ENCODE peak calls at places on chromosomes 1 and 21, in five cellular contexts. One of them, this sample, is unnamed.

GRCh38 chr1:51642739-51643142 is 25.8 kb downstream of the OSBPL9 start:
- DNase-seq in thoracic aorta: no peak
- DNase-seq in T47D: no peak
- DNase-seq in stimulated activated CD8-positive, alpha-beta memory T cell treated with anti-CD3 and anti-CD28 coated beads, Interleukin-2, amount 100 ng/mL, for 1 hour: no peak
- DNase-seq in stimulated activated CD4-positive, alpha-beta T cell treated with anti-CD3 and anti-CD28 coated beads, Interleukin-12 subunit alpha, Interleukin-12 subunit beta, amount 100 ng/mL, for 48 hours: no peak
- DNase-seq in this sample: no peak

GRCh38 chr1:7539772-7540175 is 231.3 kb upstream of the VAMP3 start:
- DNase-seq in stimulated activated CD8-positive, alpha-beta memory T cell treated with anti-CD3 and anti-CD28 coated beads, Interleukin-2, amount 100 ng/mL, for 1 hour: no peak
- DNase-seq in T47D: peak
- DNase-seq in thoracic aorta: no peak
- DNase-seq in stimulated activated CD4-positive, alpha-beta T cell treated with anti-CD3 and anti-CD28 coated beads, Interleukin-12 subunit alpha, Interleukin-12 subunit beta, amount 100 ng/mL, for 48 hours: peak
- DNase-seq in this sample: no peak

GRCh38 chr21:46667191-46667734 is 31.8 kb downstream of the PRMT2 start:
- DNase-seq in stimulated activated CD8-positive, alpha-beta memory T cell treated with anti-CD3 and anti-CD28 coated beads, Interleukin-2, amount 100 ng/mL, for 1 hour: no peak
- DNase-seq in thoracic aorta: no peak
- DNase-seq in T47D: peak
- DNase-seq in stimulated activated CD4-positive, alpha-beta T cell treated with anti-CD3 and anti-CD28 coated beads, Interleukin-12 subunit alpha, Interleukin-12 subunit beta, amount 100 ng/mL, for 48 hours: peak
- DNase-seq in this sample: peak

GRCh38 chr21:35083246-35083645 is 34.1 kb upstream of the RUNX1 start:
- DNase-seq in T47D: no peak
- DNase-seq in stimulated activated CD8-positive, alpha-beta memory T cell treated with anti-CD3 and anti-CD28 coated beads, Interleukin-2, amount 100 ng/mL, for 1 hour: no peak
- DNase-seq in stimulated activated CD4-positive, alpha-beta T cell treated with anti-CD3 and anti-CD28 coated beads, Interleukin-12 subunit alpha, Interleukin-12 subunit beta, amount 100 ng/mL, for 48 hours: no peak
- DNase-seq in thoracic aorta: no peak
- DNase-seq in this sample: no peak

GRCh38 chr1:246820666-246821065 is 96.5 kb downstream of the SCCPDH start:
- DNase-seq in T47D: no peak
- DNase-seq in thoracic aorta: no peak
- DNase-seq in stimulated activated CD4-positive, alpha-beta T cell treated with anti-CD3 and anti-CD28 coated beads, Interleukin-12 subunit alpha, Interleukin-12 subunit beta, amount 100 ng/mL, for 48 hours: no peak
- DNase-seq in stimulated activated CD8-positive, alpha-beta memory T cell treated with anti-CD3 and anti-CD28 coated beads, Interleukin-2, amount 100 ng/mL, for 1 hour: no peak
- DNase-seq in this sample: no peak

GRCh38 chr1:163361123-163361934 is 39.6 kb downstream of the NUF2 start:
- DNase-seq in stimulated activated CD4-positive, alpha-beta T cell treated with anti-CD3 and anti-CD28 coated beads, Interleukin-12 subunit alpha, Interleukin-12 subunit beta, amount 100 ng/mL, for 48 hours: no peak
- DNase-seq in T47D: peak
- DNase-seq in stimulated activated CD8-positive, alpha-beta memory T cell treated with anti-CD3 and anti-CD28 coated beads, Interleukin-2, amount 100 ng/mL, for 1 hour: no peak
- DNase-seq in thoracic aorta: no peak
- DNase-seq in this sample: no peak

GRCh38 chr1:114011796-114012195 is 32.5 kb downstream of the OLFML3 start:
- DNase-seq in T47D: no peak
- DNase-seq in stimulated activated CD4-positive, alpha-beta T cell treated with anti-CD3 and anti-CD28 coated beads, Interleukin-12 subunit alpha, Interleukin-12 subunit beta, amount 100 ng/mL, for 48 hours: no peak
- DNase-seq in stimulated activated CD8-positive, alpha-beta memory T cell treated with anti-CD3 and anti-CD28 coated beads, Interleukin-2, amount 100 ng/mL, for 1 hour: no peak
- DNase-seq in thoracic aorta: no peak
- DNase-seq in this sample: no peak

GRCh38 chr21:36126621-36127110 is 8.2 kb upstream of the CBR3 start:
- DNase-seq in thoracic aorta: no peak
- DNase-seq in T47D: no peak
- DNase-seq in stimulated activated CD4-positive, alpha-beta T cell treated with anti-CD3 and anti-CD28 coated beads, Interleukin-12 subunit alpha, Interleukin-12 subunit beta, amount 100 ng/mL, for 48 hours: no peak
- DNase-seq in stimulated activated CD8-positive, alpha-beta memory T cell treated with anti-CD3 and anti-CD28 coated beads, Interleukin-2, amount 100 ng/mL, for 1 hour: no peak
- DNase-seq in this sample: no peak

GRCh38 chr1:180358649-180359048 is 128.6 kb downstream of the LHX4 start:
- DNase-seq in thoracic aorta: no peak
- DNase-seq in stimulated activated CD4-positive, alpha-beta T cell treated with anti-CD3 and anti-CD28 coated beads, Interleukin-12 subunit alpha, Interleukin-12 subunit beta, amount 100 ng/mL, for 48 hours: no peak
- DNase-seq in stimulated activated CD8-positive, alpha-beta memory T cell treated with anti-CD3 and anti-CD28 coated beads, Interleukin-2, amount 100 ng/mL, for 1 hour: no peak
- DNase-seq in T47D: no peak
- DNase-seq in this sample: no peak

GRCh38 chr1:235557495-235557894 is 53.2 kb upstream of the B3GALNT2 start:
- DNase-seq in stimulated activated CD4-positive, alpha-beta T cell treated with anti-CD3 and anti-CD28 coated beads, Interleukin-12 subunit alpha, Interleukin-12 subunit beta, amount 100 ng/mL, for 48 hours: peak
- DNase-seq in T47D: peak
- DNase-seq in thoracic aorta: no peak
- DNase-seq in stimulated activated CD8-positive, alpha-beta memory T cell treated with anti-CD3 and anti-CD28 coated beads, Interleukin-2, amount 100 ng/mL, for 1 hour: no peak
- DNase-seq in this sample: no peak

GRCh38 chr1:33099290-33100118 is 18.6 kb downstream of the AZIN2 start:
- DNase-seq in thoracic aorta: no peak
- DNase-seq in stimulated activated CD8-positive, alpha-beta memory T cell treated with anti-CD3 and anti-CD28 coated beads, Interleukin-2, amount 100 ng/mL, for 1 hour: peak
- DNase-seq in stimulated activated CD4-positive, alpha-beta T cell treated with anti-CD3 and anti-CD28 coated beads, Interleukin-12 subunit alpha, Interleukin-12 subunit beta, amount 100 ng/mL, for 48 hours: peak
- DNase-seq in T47D: peak
- DNase-seq in this sample: peak

GRCh38 chr1:44407430-44408180 is 2.5 kb downstream of the RNF220 start:
- DNase-seq in stimulated activated CD4-positive, alpha-beta T cell treated with anti-CD3 and anti-CD28 coated beads, Interleukin-12 subunit alpha, Interleukin-12 subunit beta, amount 100 ng/mL, for 48 hours: no peak
- DNase-seq in stimulated activated CD8-positive, alpha-beta memory T cell treated with anti-CD3 and anti-CD28 coated beads, Interleukin-2, amount 100 ng/mL, for 1 hour: no peak
- DNase-seq in T47D: no peak
- DNase-seq in thoracic aorta: no peak
- DNase-seq in this sample: no peak

GRCh38 chr21:32520885-32521735 is 64.2 kb downstream of the TCP10L start:
- DNase-seq in T47D: peak
- DNase-seq in thoracic aorta: peak
- DNase-seq in stimulated activated CD8-positive, alpha-beta memory T cell treated with anti-CD3 and anti-CD28 coated beads, Interleukin-2, amount 100 ng/mL, for 1 hour: no peak
- DNase-seq in stimulated activated CD4-positive, alpha-beta T cell treated with anti-CD3 and anti-CD28 coated beads, Interleukin-12 subunit alpha, Interleukin-12 subunit beta, amount 100 ng/mL, for 48 hours: no peak
- DNase-seq in this sample: no peak

GRCh38 chr1:64867266-64867665 is 99.1 kb downstream of the JAK1 start:
- DNase-seq in thoracic aorta: no peak
- DNase-seq in stimulated activated CD4-positive, alpha-beta T cell treated with anti-CD3 and anti-CD28 coated beads, Interleukin-12 subunit alpha, Interleukin-12 subunit beta, amount 100 ng/mL, for 48 hours: no peak
- DNase-seq in stimulated activated CD8-positive, alpha-beta memory T cell treated with anti-CD3 and anti-CD28 coated beads, Interleukin-2, amount 100 ng/mL, for 1 hour: no peak
- DNase-seq in T47D: no peak
- DNase-seq in this sample: no peak

GRCh38 chr1:245383396-245384330 is 228.9 kb downstream of the KIF26B start:
- DNase-seq in stimulated activated CD4-positive, alpha-beta T cell treated with anti-CD3 and anti-CD28 coated beads, Interleukin-12 subunit alpha, Interleukin-12 subunit beta, amount 100 ng/mL, for 48 hours: no peak
- DNase-seq in thoracic aorta: no peak
- DNase-seq in stimulated activated CD8-positive, alpha-beta memory T cell treated with anti-CD3 and anti-CD28 coated beads, Interleukin-2, amount 100 ng/mL, for 1 hour: no peak
- DNase-seq in T47D: no peak
- DNase-seq in this sample: no peak

GRCh38 chr1:116412480-116412798 is 39.4 kb downstream of the ATP1A1 start:
- DNase-seq in thoracic aorta: no peak
- DNase-seq in T47D: no peak
- DNase-seq in stimulated activated CD4-positive, alpha-beta T cell treated with anti-CD3 and anti-CD28 coated beads, Interleukin-12 subunit alpha, Interleukin-12 subunit beta, amount 100 ng/mL, for 48 hours: no peak
- DNase-seq in stimulated activated CD8-positive, alpha-beta memory T cell treated with anti-CD3 and anti-CD28 coated beads, Interleukin-2, amount 100 ng/mL, for 1 hour: no peak
- DNase-seq in this sample: no peak

GRCh38 chr1:73097917-73098316 is 815.6 kb upstream of the NEGR1 start:
- DNase-seq in thoracic aorta: no peak
- DNase-seq in T47D: no peak
- DNase-seq in stimulated activated CD4-positive, alpha-beta T cell treated with anti-CD3 and anti-CD28 coated beads, Interleukin-12 subunit alpha, Interleukin-12 subunit beta, amount 100 ng/mL, for 48 hours: no peak
- DNase-seq in stimulated activated CD8-positive, alpha-beta memory T cell treated with anti-CD3 and anti-CD28 coated beads, Interleukin-2, amount 100 ng/mL, for 1 hour: no peak
- DNase-seq in this sample: no peak

GRCh38 chr1:200021537-200022238 is 5.8 kb upstream of the NR5A2 start:
- DNase-seq in stimulated activated CD4-positive, alpha-beta T cell treated with anti-CD3 and anti-CD28 coated beads, Interleukin-12 subunit alpha, Interleukin-12 subunit beta, amount 100 ng/mL, for 48 hours: no peak
- DNase-seq in thoracic aorta: no peak
- DNase-seq in stimulated activated CD8-positive, alpha-beta memory T cell treated with anti-CD3 and anti-CD28 coated beads, Interleukin-2, amount 100 ng/mL, for 1 hour: no peak
- DNase-seq in T47D: no peak
- DNase-seq in this sample: no peak

GRCh38 chr1:65146908-65147423 is 1.0 kb upstream of the AK4 start:
- DNase-seq in stimulated activated CD8-positive, alpha-beta memory T cell treated with anti-CD3 and anti-CD28 coated beads, Interleukin-2, amount 100 ng/mL, for 1 hour: no peak
- DNase-seq in T47D: peak
- DNase-seq in stimulated activated CD4-positive, alpha-beta T cell treated with anti-CD3 and anti-CD28 coated beads, Interleukin-12 subunit alpha, Interleukin-12 subunit beta, amount 100 ng/mL, for 48 hours: no peak
- DNase-seq in thoracic aorta: no peak
- DNase-seq in this sample: no peak

GRCh38 chr21:34707876-34708325 is 39.1 kb downstream of the CLIC6 start:
- DNase-seq in thoracic aorta: no peak
- DNase-seq in stimulated activated CD4-positive, alpha-beta T cell treated with anti-CD3 and anti-CD28 coated beads, Interleukin-12 subunit alpha, Interleukin-12 subunit beta, amount 100 ng/mL, for 48 hours: peak
- DNase-seq in stimulated activated CD8-positive, alpha-beta memory T cell treated with anti-CD3 and anti-CD28 coated beads, Interleukin-2, amount 100 ng/mL, for 1 hour: no peak
- DNase-seq in T47D: no peak
- DNase-seq in this sample: peak

GRCh38 chr1:229433364-229434004 is 410 bp downstream of the ACTA1 start:
- DNase-seq in stimulated activated CD8-positive, alpha-beta memory T cell treated with anti-CD3 and anti-CD28 coated beads, Interleukin-2, amount 100 ng/mL, for 1 hour: no peak
- DNase-seq in thoracic aorta: no peak
- DNase-seq in stimulated activated CD4-positive, alpha-beta T cell treated with anti-CD3 and anti-CD28 coated beads, Interleukin-12 subunit alpha, Interleukin-12 subunit beta, amount 100 ng/mL, for 48 hours: no peak
- DNase-seq in T47D: no peak
- DNase-seq in this sample: no peak

GRCh38 chr1:16162163-16162822 is 6.4 kb upstream of the EPHA2 start:
- DNase-seq in T47D: no peak
- DNase-seq in stimulated activated CD4-positive, alpha-beta T cell treated with anti-CD3 and anti-CD28 coated beads, Interleukin-12 subunit alpha, Interleukin-12 subunit beta, amount 100 ng/mL, for 48 hours: peak
- DNase-seq in thoracic aorta: no peak
- DNase-seq in stimulated activated CD8-positive, alpha-beta memory T cell treated with anti-CD3 and anti-CD28 coated beads, Interleukin-2, amount 100 ng/mL, for 1 hour: no peak
- DNase-seq in this sample: peak

GRCh38 chr1:40383488-40384412 is 10.2 kb downstream of the SMAP2 start:
- DNase-seq in T47D: no peak
- DNase-seq in stimulated activated CD8-positive, alpha-beta memory T cell treated with anti-CD3 and anti-CD28 coated beads, Interleukin-2, amount 100 ng/mL, for 1 hour: no peak
- DNase-seq in thoracic aorta: no peak
- DNase-seq in stimulated activated CD4-positive, alpha-beta T cell treated with anti-CD3 and anti-CD28 coated beads, Interleukin-12 subunit alpha, Interleukin-12 subunit beta, amount 100 ng/mL, for 48 hours: no peak
- DNase-seq in this sample: no peak

GRCh38 chr1:242670019-242670418 is 145.5 kb upstream of the PLD5 start:
- DNase-seq in stimulated activated CD4-positive, alpha-beta T cell treated with anti-CD3 and anti-CD28 coated beads, Interleukin-12 subunit alpha, Interleukin-12 subunit beta, amount 100 ng/mL, for 48 hours: no peak
- DNase-seq in T47D: no peak
- DNase-seq in stimulated activated CD8-positive, alpha-beta memory T cell treated with anti-CD3 and anti-CD28 coated beads, Interleukin-2, amount 100 ng/mL, for 1 hour: no peak
- DNase-seq in thoracic aorta: no peak
- DNase-seq in this sample: no peak